ENCODE peak calls at places on chromosomes 12 and 14, in five cellular contexts. One of them, this sample, is unnamed.

GRCh38 chr12:106433055-106433454 is 75.5 kb downstream of the POLR3B start:
- DNase-seq in A549: no peak
- DNase-seq in K562: no peak
- DNase-seq in GM12878: no peak
- DNase-seq in HepG2: no peak
- DNase-seq in this sample: no peak

GRCh38 chr14:21191809-21192446 is 36.1 kb upstream of the OR5AU1 start:
- DNase-seq in HepG2: peak; percentile 77
- DNase-seq in GM12878: no peak
- DNase-seq in A549: peak; percentile 30
- DNase-seq in K562: peak; percentile 47
- DNase-seq in this sample: peak; percentile 86

GRCh38 chr12:1583421-1584078 is 10.8 kb downstream of the FBXL14 start:
- DNase-seq in A549: peak; percentile 74
- DNase-seq in K562: peak; percentile 69
- DNase-seq in GM12878: peak; percentile 77
- DNase-seq in HepG2: peak; percentile 72
- DNase-seq in this sample: no peak

GRCh38 chr14:65877187-65877586 is 464.7 kb downstream of the FUT8 start:
- DNase-seq in K562: no peak
- DNase-seq in HepG2: no peak
- DNase-seq in A549: no peak
- DNase-seq in GM12878: no peak
- DNase-seq in this sample: no peak

GRCh38 chr12:131362290-131363211 is 348.3 kb upstream of the SFSWAP start:
- DNase-seq in GM12878: no peak
- DNase-seq in HepG2: no peak
- DNase-seq in K562: no peak
- DNase-seq in A549: no peak
- DNase-seq in this sample: no peak

GRCh38 chr12:109582636-109583035 is 9.0 kb downstream of the MVK start:
- DNase-seq in A549: no peak
- DNase-seq in K562: peak; percentile 31
- DNase-seq in GM12878: no peak
- DNase-seq in HepG2: peak; percentile 39
- DNase-seq in this sample: no peak

GRCh38 chr12:108649668-108650067 is 16.0 kb upstream of the SELPLG start:
- DNase-seq in K562: no peak
- DNase-seq in HepG2: no peak
- DNase-seq in GM12878: no peak
- DNase-seq in A549: no peak
- DNase-seq in this sample: no peak

GRCh38 chr12:3496964-3497363 is 6.0 kb downstream of the PRMT8 start:
- DNase-seq in HepG2: peak; percentile 12
- DNase-seq in GM12878: no peak
- DNase-seq in K562: no peak
- DNase-seq in A549: no peak
- DNase-seq in this sample: no peak

GRCh38 chr14:52551696-52552062 is 626 bp downstream of the TXNDC16 start:
- DNase-seq in A549: no peak
- DNase-seq in HepG2: peak; percentile 32
- DNase-seq in K562: no peak
- DNase-seq in GM12878: no peak
- DNase-seq in this sample: no peak

GRCh38 chr12:53299101-53299453 is 418 bp upstream of the MYG1 start:
- DNase-seq in A549: peak; percentile 58
- DNase-seq in HepG2: peak; percentile 23
- DNase-seq in K562: no peak
- DNase-seq in GM12878: no peak
- DNase-seq in this sample: no peak

GRCh38 chr14:100417466-100417865 is 94.3 kb downstream of the SLC25A47 start:
- DNase-seq in HepG2: peak; percentile 55
- DNase-seq in K562: peak; percentile 69
- DNase-seq in A549: peak; percentile 94
- DNase-seq in GM12878: no peak
- DNase-seq in this sample: peak; percentile 58

GRCh38 chr14:36105401-36105800 is 71.1 kb downstream of the PTCSC3 start:
- DNase-seq in HepG2: peak; percentile 21
- DNase-seq in GM12878: no peak
- DNase-seq in K562: no peak
- DNase-seq in A549: no peak
- DNase-seq in this sample: peak; percentile 53

GRCh38 chr12:6430124-6430989 is 14.4 kb upstream of the CD27 start:
- DNase-seq in GM12878: no peak
- DNase-seq in K562: peak; percentile 76
- DNase-seq in A549: peak; percentile 93
- DNase-seq in HepG2: peak; percentile 72
- DNase-seq in this sample: no peak

GRCh38 chr14:39060818-39061437 is 42.1 kb downstream of the SEC23A start:
- DNase-seq in K562: no peak
- DNase-seq in HepG2: no peak
- DNase-seq in GM12878: peak; percentile 42
- DNase-seq in A549: no peak
- DNase-seq in this sample: no peak

GRCh38 chr14:22973217-22974032 is 8.9 kb downstream of the AJUBA start:
- DNase-seq in HepG2: peak; percentile 82
- DNase-seq in K562: peak; percentile 53
- DNase-seq in GM12878: no peak
- DNase-seq in A549: peak; percentile 63
- DNase-seq in this sample: peak; percentile 66

DNA sequence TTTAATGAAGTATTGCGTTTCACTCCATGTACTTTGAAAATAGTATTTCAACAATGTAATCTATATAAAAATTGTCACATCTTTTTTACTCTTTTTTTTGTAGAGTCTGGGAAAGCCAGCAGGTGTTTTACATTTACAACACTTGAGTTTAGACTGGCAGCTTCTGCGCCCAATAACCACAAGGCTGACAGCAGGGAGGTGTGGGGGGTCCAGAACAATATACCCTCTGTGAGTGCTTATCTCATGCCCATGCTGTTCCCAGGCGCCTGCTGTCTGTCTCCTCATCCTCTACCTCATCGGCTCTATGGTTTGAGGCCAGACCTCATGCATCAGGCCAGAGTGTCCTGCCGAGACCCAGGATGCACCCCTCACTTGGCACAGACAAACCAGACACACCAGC is 24.9 kb downstream of the FBRSL1 start:
- DNase-seq in K562: no peak
- DNase-seq in GM12878: no peak
- DNase-seq in HepG2: no peak
- DNase-seq in A549: no peak
- DNase-seq in this sample: no peak
- H3K4me1 ChIP-seq in K562: peaks cover 56% of the 10 kb centered on the region
- H3K4me1 ChIP-seq in GM12878: no peaks in the 10 kb centered on the region
- H3K4me1 ChIP-seq in HepG2: peaks cover 23% of the 10 kb centered on the region
- H3K4me1 ChIP-seq in A549: no peaks in the 10 kb centered on the region
- H3K4me1 ChIP-seq in this sample: no peaks in the 10 kb centered on the region

GRCh38 chr12:46555379-46555778 is 182.8 kb upstream of the SLC38A2 start:
- DNase-seq in A549: no peak
- DNase-seq in GM12878: no peak
- DNase-seq in HepG2: no peak
- DNase-seq in K562: no peak
- DNase-seq in this sample: no peak
- TF ChIP-seq CHD2 in A549: no peak
- TF ChIP-seq CHD2 in GM12878: no peak
- TF ChIP-seq CHD2 in HepG2: no peak
- TF ChIP-seq CHD2 in K562: no peak
- TF ChIP-seq CHD2 in this sample: no peak

DNA sequence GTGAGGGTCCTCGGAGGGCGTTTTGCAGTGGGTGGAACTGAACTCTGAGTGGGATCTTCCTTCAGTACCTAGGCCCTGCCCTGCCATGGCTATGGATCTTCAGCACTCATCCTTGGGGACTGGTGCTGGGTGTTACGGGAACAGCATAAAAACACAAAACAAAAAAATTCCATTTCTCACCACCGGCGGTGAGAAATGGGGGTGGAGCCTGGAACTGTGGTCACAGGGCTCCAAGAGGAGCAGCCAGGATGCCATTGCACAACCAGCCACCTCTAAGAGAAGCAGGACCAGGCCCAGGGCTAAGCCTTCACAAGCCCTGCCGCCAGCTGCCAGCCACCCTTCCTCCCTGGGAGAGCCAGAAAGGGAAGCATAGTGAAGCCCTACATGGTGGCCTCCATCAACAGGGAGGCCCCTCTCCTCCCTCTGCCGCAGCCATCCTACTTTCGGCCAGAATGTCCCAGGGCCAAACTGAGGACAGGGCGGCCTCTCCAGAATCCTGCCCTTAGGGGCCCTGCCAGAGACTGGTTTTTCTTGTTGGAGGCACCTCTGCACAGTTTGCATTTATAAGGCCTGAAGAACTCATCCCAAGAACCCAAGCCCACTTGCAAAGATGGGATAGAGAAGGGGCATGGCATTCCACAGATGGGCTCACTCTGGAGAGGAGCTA is 76.5 kb downstream of the VCPKMT start:
- DNase-seq in K562: no peak
- DNase-seq in A549: peak; percentile 48
- DNase-seq in HepG2: peak; percentile 39
- DNase-seq in GM12878: no peak
- DNase-seq in this sample: no peak
- TF ChIP-seq KDM1A in K562: no peak
- TF ChIP-seq KDM1A in A549: no peak
- TF ChIP-seq KDM1A in HepG2: no peak
- TF ChIP-seq KDM1A in GM12878: no peak
- TF ChIP-seq KDM1A in this sample: no peak

DNA sequence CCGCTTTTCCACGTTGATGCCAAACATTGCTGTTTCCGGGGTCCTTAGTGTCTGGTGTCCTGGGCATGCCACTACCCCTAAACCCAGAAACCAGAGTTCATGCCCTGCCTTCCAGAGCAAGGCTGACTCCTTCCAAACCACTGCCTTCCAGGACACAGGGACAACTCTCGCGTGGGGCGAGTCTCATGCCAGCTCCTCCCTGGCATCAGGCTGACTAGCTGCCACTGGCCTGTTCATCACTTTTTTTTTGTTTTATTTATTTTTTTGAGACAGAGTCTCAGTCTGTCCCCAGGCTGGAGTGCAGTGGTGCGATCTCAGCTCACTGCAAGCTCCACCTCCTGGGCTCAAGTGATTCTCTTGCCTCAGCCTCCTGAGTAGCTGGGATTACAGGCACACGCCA is 4.8 kb downstream of the SETD1B start:
- DNase-seq in HepG2: no peak
- DNase-seq in GM12878: no peak
- DNase-seq in K562: no peak
- DNase-seq in A549: no peak
- DNase-seq in this sample: no peak
- H3K4me1 ChIP-seq in HepG2: peaks cover 47% of the 10 kb centered on the region
- H3K4me1 ChIP-seq in GM12878: peaks cover 23% of the 10 kb centered on the region
- H3K4me1 ChIP-seq in K562: peaks cover 67% of the 10 kb centered on the region
- H3K4me1 ChIP-seq in A549: peaks cover 47% of the 10 kb centered on the region
- H3K4me1 ChIP-seq in this sample: peaks cover 37% of the 10 kb centered on the region

DNA sequence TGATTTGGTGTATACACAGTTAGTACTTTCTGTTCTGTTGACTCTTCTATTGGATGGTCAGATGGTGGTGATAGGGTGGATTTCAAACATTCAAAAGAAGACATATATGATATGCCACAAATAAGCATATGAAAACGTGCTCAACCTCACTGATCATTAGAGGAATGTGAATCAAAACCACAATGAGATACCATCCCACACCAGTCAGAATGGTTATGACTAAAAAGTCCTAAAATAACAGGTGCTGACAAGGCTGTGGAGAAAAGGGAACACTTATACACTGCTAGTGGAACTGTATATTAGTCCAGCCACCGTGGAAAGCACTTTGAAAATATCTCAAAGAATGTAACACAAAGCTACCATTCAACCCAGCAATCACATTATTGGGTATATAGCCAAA is 425.5 kb downstream of the C12orf50 start:
- DNase-seq in A549: no peak
- DNase-seq in HepG2: no peak
- DNase-seq in K562: no peak
- DNase-seq in GM12878: no peak
- DNase-seq in this sample: no peak
- TF ChIP-seq CHD2 in A549: no peak
- TF ChIP-seq CHD2 in HepG2: no peak
- TF ChIP-seq CHD2 in K562: no peak
- TF ChIP-seq CHD2 in GM12878: no peak
- TF ChIP-seq CHD2 in this sample: no peak